ENCODE peak calls at places on chromosomes 7 and 10, in ten cellular contexts. F is IMR-90, T is GM23338, H is OCI-LY7, B is PC-9, N is astrocyte, Y is mammary epithelial cell, K is hepatocyte, J is neural progenitor cell, L is PC-3. E is an unnamed sample.

GRCh38 chr7:73768661-73769480 is 1.2 kb downstream of the CLDN3 start:
- DNase-seq in F (no peak), T (peak; percentile 38), H (no peak), B (no peak), N (no peak), Y (no peak), K (no peak), J (no peak), L (no peak), E (no peak)

GRCh38 chr7:135684134-135684533 is 21.8 kb downstream of the STMP1 start:
- DNase-seq in F (peak; percentile 49), T (no peak), H (no peak), B (no peak), N (peak; percentile 49), Y (peak; percentile 30), K (no peak), J (no peak), L (no peak), E (no peak)

GRCh38 chr10:21161090-21161625 is 264.0 kb upstream of the NEBL start:
- DNase-seq in F (no peak), T (no peak), H (no peak), B (no peak), N (no peak), Y (no peak), K (no peak), J (peak; percentile 44), L (no peak), E (no peak)

GRCh38 chr10:30786131-30786530 is 156.6 kb upstream of the LYZL2 start:
- DNase-seq in F (peak; percentile 58), T (no peak), H (no peak), B (no peak), N (no peak), Y (peak; percentile 35), K (no peak), J (no peak), L (peak; percentile 34), E (no peak)

GRCh38 chr7:2774280-2774679 is 69.8 kb downstream of the GNA12 start:
- DNase-seq in F (no peak), T (no peak), H (no peak), B (peak; percentile 88), N (no peak), Y (no peak), K (no peak), J (no peak), L (no peak), E (no peak)

GRCh38 chr7:45574521-45575500 is 643 bp downstream of the ADCY1 start:
- DNase-seq in F (peak; percentile 49), T (peak; percentile 81), H (no peak), B (no peak), N (peak; percentile 32), Y (peak; percentile 21), K (peak; percentile 87), J (peak; percentile 94), L (peak; percentile 44), E (no peak)

GRCh38 chr10:56012146-56012545 is 348.9 kb downstream of the ZWINT start:
- DNase-seq in F (no peak), T (no peak), H (no peak), B (no peak), N (no peak), Y (no peak), K (no peak), J (no peak), L (no peak), E (no peak)

GRCh38 chr7:6516387-6516983 is 34.8 kb downstream of the GRID2IP start:
- DNase-seq in F (peak; percentile 79), T (peak; percentile 95), H (peak; percentile 78), B (peak; percentile 74), N (peak; percentile 57), Y (peak; percentile 70), K (peak; percentile 93), J (peak; percentile 93), L (peak; percentile 89), E (peak; percentile 73)

GRCh38 chr10:110141747-110142625 is 65.4 kb upstream of the MXI1 start:
- DNase-seq in F (no peak), T (no peak), H (no peak), B (no peak), N (no peak), Y (no peak), K (peak; percentile 27), J (no peak), L (no peak), E (no peak)

GRCh38 chr10:112435013-112435619 is 11.6 kb downstream of the ZDHHC6 start:
- DNase-seq in F (peak; percentile 60), T (peak; percentile 49), H (peak; percentile 45), B (peak; percentile 38), N (peak; percentile 15), Y (peak; percentile 3), K (peak; percentile 43), J (peak; percentile 8), L (peak; percentile 60), E (no peak)

GRCh38 chr10:118332948-118333710 is 9.0 kb downstream of the FAM204A start:
- DNase-seq in F (peak; percentile 5), T (no peak), H (no peak), B (no peak), N (no peak), Y (peak; percentile 20), K (peak; percentile 30), J (no peak), L (peak; percentile 18), E (no peak)

GRCh38 chr10:15603446-15604011 is 116.2 kb downstream of the ITGA8 start:
- DNase-seq in F (no peak), T (no peak), H (no peak), B (no peak), N (no peak), Y (no peak), K (no peak), J (no peak), L (no peak), E (no peak)

GRCh38 chr7:70654979-70655378 is 477.0 kb upstream of the GALNT17 start:
- DNase-seq in F (no peak), T (no peak), H (no peak), B (no peak), N (no peak), Y (no peak), K (no peak), J (no peak), L (no peak), E (no peak)

GRCh38 chr7:100080895-100081534 is 508 bp downstream of the ZNF3 start:
- DNase-seq in F (peak; percentile 56), T (peak; percentile 61), H (peak; percentile 19), B (no peak), N (no peak), Y (no peak), K (peak; percentile 68), J (peak; percentile 56), L (peak; percentile 25), E (peak; percentile 27)

GRCh38 chr7:86012955-86013354 is 630.8 kb upstream of the GRM3 start:
- DNase-seq in F (no peak), T (no peak), H (no peak), B (no peak), N (no peak), Y (no peak), K (no peak), J (no peak), L (no peak), E (no peak)

GRCh38 chr7:86006909-86007308 is 636.8 kb upstream of the GRM3 start:
- DNase-seq in F (no peak), T (no peak), H (no peak), B (no peak), N (no peak), Y (no peak), K (no peak), J (no peak), L (no peak), E (no peak)

GRCh38 chr7:86013662-86014061 is 630.0 kb upstream of the GRM3 start:
- DNase-seq in F (no peak), T (no peak), H (no peak), B (no peak), N (no peak), Y (no peak), K (no peak), J (no peak), L (no peak), E (no peak)

GRCh38 chr7:86008898-86009297 is 634.8 kb upstream of the GRM3 start:
- DNase-seq in F (no peak), T (peak; percentile 6), H (no peak), B (no peak), N (no peak), Y (no peak), K (no peak), J (no peak), L (no peak), E (no peak)
- H2AFZ ChIP-seq in F (no peak overlapping the region), T (no peak overlapping the region), H (no peak overlapping the region), B (no peak overlapping the region), N (no peak overlapping the region), Y (no peak overlapping the region), K (no peak overlapping the region), J (no peak overlapping the region), L (no peak overlapping the region), E (no peak overlapping the region)

GRCh38 chr10:17248964-17249363 is 20.9 kb downstream of the VIM start:
- DNase-seq in F (no peak), T (no peak), H (no peak), B (no peak), N (no peak), Y (no peak), K (no peak), J (no peak), L (no peak), E (no peak)

GRCh38 chr10:17249820-17250219 is 21.8 kb downstream of the VIM start:
- DNase-seq in F (peak; percentile 34), T (peak; percentile 30), H (no peak), B (no peak), N (no peak), Y (peak; percentile 46), K (no peak), J (peak; percentile 15), L (peak; percentile 46), E (no peak)

GRCh38 chr10:17250736-17251135 is 22.7 kb downstream of the VIM start:
- DNase-seq in F (no peak), T (no peak), H (no peak), B (no peak), N (no peak), Y (no peak), K (no peak), J (no peak), L (peak; percentile 5), E (no peak)

GRCh38 chr10:17244712-17245365 is 16.8 kb downstream of the VIM start:
- DNase-seq in F (peak; percentile 63), T (no peak), H (no peak), B (no peak), N (no peak), Y (no peak), K (no peak), J (no peak), L (no peak), E (no peak)

GRCh38 chr10:17247210-17247609 is 19.2 kb downstream of the VIM start:
- DNase-seq in F (no peak), T (no peak), H (no peak), B (no peak), N (no peak), Y (no peak), K (no peak), J (no peak), L (no peak), E (no peak)
- H2AFZ ChIP-seq in F (peak overlapping the region; percentile 4), T (no peak overlapping the region), H (no peak overlapping the region), B (no peak overlapping the region), N (no peak overlapping the region), Y (peak overlapping the region; percentile 63), K (no peak overlapping the region), J (peak overlapping the region; percentile 17), L (no peak overlapping the region), E (no peak overlapping the region)

GRCh38 chr10:32139223-32140073 is 83.2 kb upstream of the KIF5B start:
- DNase-seq in F (peak; percentile 94), T (peak; percentile 88), H (no peak), B (peak; percentile 86), N (peak; percentile 94), Y (peak; percentile 94), K (peak; percentile 79), J (peak; percentile 57), L (peak; percentile 92), E (peak; percentile 27)
- H2AFZ ChIP-seq in F (peak overlapping the region; percentile 88), T (peak overlapping the region; percentile 8), H (no peak overlapping the region), B (no peak overlapping the region), N (peak overlapping the region; percentile 83), Y (peak overlapping the region; percentile 77), K (no peak overlapping the region), J (peak overlapping the region; percentile 5), L (peak overlapping the region; percentile 78), E (no peak overlapping the region)

GRCh38 chr7:36128448-36129047 is 24.5 kb upstream of the EEPD1 start:
- DNase-seq in F (peak; percentile 91), T (peak; percentile 59), H (peak; percentile 11), B (peak; percentile 95), N (peak; percentile 89), Y (peak; percentile 83), K (peak; percentile 67), J (no peak), L (peak; percentile 96), E (no peak)
- H2AFZ ChIP-seq in F (peak overlapping the region; percentile 24), T (no peak overlapping the region), H (no peak overlapping the region), B (peak overlapping the region; percentile 66), N (peak overlapping the region; percentile 28), Y (peak overlapping the region; percentile 55), K (no peak overlapping the region), J (no peak overlapping the region), L (peak overlapping the region; percentile 54), E (no peak overlapping the region)